ENCODE peak calls at places on chromosomes 11 and 22, in seven cellular contexts. S is GM20000, D is progenitor cell of endocrine pancreas, Z is endothelial cell of umbilical vein, H is heart right ventricle, E is AG09309, F is Caco-2. N is an unnamed sample.

GRCh38 chr11:28759311-28759710 is 651.1 kb downstream of the METTL15 start:
- DNase-seq in D (no peak), Z (peak), H (no peak), E (no peak), S (no peak), F (peak), N (no peak)

GRCh38 chr11:2585566-2586090 is 114.2 kb downstream of the KCNQ1OT1 start:
- DNase-seq in S (peak), D (no peak), E (no peak), Z (no peak), H (peak), F (no peak), N (no peak)

GRCh38 chr22:46678003-46678657 is 57.9 kb downstream of the GRAMD4 start:
- DNase-seq in E (no peak), F (no peak), D (no peak), Z (no peak), H (no peak), S (no peak), N (no peak)

GRCh38 chr11:43957571-43957970 is 15.1 kb downstream of the C11orf96 start:
- DNase-seq in H (no peak), E (no peak), F (no peak), D (no peak), Z (no peak), S (no peak), N (no peak)

GRCh38 chr11:2526808-2527381 is 82.1 kb downstream of the KCNQ1 start:
- DNase-seq in S (peak), Z (no peak), F (peak), D (no peak), E (no peak), H (peak), N (no peak)

GRCh38 chr22:46636221-46637002 is 16.2 kb downstream of the GRAMD4 start:
- DNase-seq in H (peak), D (no peak), E (no peak), F (no peak), S (no peak), Z (no peak), N (no peak)

GRCh38 chr22:35839811-35840739 is 122.4 kb downstream of the APOL5 start:
- DNase-seq in H (peak), F (peak), E (peak), S (no peak), Z (peak), D (peak), N (no peak)

GRCh38 chr22:46843691-46844297 is 81.3 kb downstream of the TBC1D22A start:
- DNase-seq in Z (no peak), E (no peak), D (no peak), H (no peak), S (no peak), F (no peak), N (no peak)

GRCh38 chr22:46640293-46640692 is 20.1 kb downstream of the GRAMD4 start:
- DNase-seq in E (no peak), D (no peak), F (no peak), S (no peak), H (no peak), Z (no peak), N (no peak)

GRCh38 chr22:24146190-24146616 is 35.1 kb upstream of the SUSD2 start:
- DNase-seq in E (peak), S (peak), F (peak), Z (no peak), H (no peak), D (no peak), N (no peak)

GRCh38 chr11:44842219-44842618 is 108.5 kb downstream of the TP53I11 start:
- DNase-seq in E (peak), S (no peak), Z (no peak), H (no peak), D (no peak), F (no peak), N (no peak)

GRCh38 chr11:68658661-68659060 is 25.7 kb upstream of the GAL start:
- DNase-seq in H (no peak), S (no peak), E (no peak), D (no peak), Z (no peak), F (no peak), N (no peak)

GRCh38 chr22:17213976-17214375 is 5.3 kb downstream of the ADA2 start:
- DNase-seq in S (no peak), E (no peak), H (peak), F (no peak), D (no peak), Z (peak), N (no peak)

GRCh38 chr22:35578836-35579575 is 38.1 kb downstream of the MB start:
- DNase-seq in H (peak), F (no peak), E (no peak), S (no peak), D (no peak), Z (no peak), N (no peak)

GRCh38 chr22:49540571-49541450 is 286.9 kb downstream of the BRD1 start:
- DNase-seq in H (no peak), S (no peak), F (no peak), Z (no peak), E (no peak), D (no peak), N (no peak)

GRCh38 chr22:41968601-41969000 is 642 bp upstream of the SEPTIN3 start:
- DNase-seq in F (no peak), D (no peak), Z (peak), S (no peak), E (no peak), H (no peak), N (no peak)

GRCh38 chr11:104442320-104442719 is 278.4 kb upstream of the PDGFD start:
- DNase-seq in E (no peak), F (no peak), D (no peak), Z (no peak), H (no peak), S (no peak), N (no peak)

GRCh38 chr22:24563246-24563645 is 7.4 kb downstream of the SNRPD3 start:
- DNase-seq in S (no peak), E (no peak), F (no peak), H (no peak), Z (no peak), D (no peak), N (no peak)

GRCh38 chr11:117334896-117335295 is 7.2 kb downstream of the CEP164 start:
- DNase-seq in E (no peak), D (no peak), H (no peak), F (no peak), S (no peak), Z (no peak), N (no peak)

GRCh38 chr11:60378359-60378758 is at the start of gene MS4A7:
- DNase-seq in D (no peak), H (peak), E (no peak), Z (no peak), S (peak), F (no peak), N (no peak)

GRCh38 chr22:41982886-41983285 is 13.6 kb downstream of the SEPTIN3 start:
- DNase-seq in E (no peak), S (no peak), F (no peak), Z (no peak), D (no peak), H (no peak), N (no peak)

GRCh38 chr11:128632151-128632791 is 44.9 kb upstream of the ETS1 start:
- DNase-seq in Z (peak), S (peak), F (peak), D (no peak), E (peak), H (no peak), N (no peak)

GRCh38 chr11:70603756-70604211 is 205.5 kb downstream of the CTTN start:
- DNase-seq in D (no peak), Z (no peak), H (no peak), S (no peak), E (no peak), F (no peak), N (no peak)

GRCh38 chr11:106156290-106156937 is 79.0 kb downstream of the AASDHPPT start:
- DNase-seq in D (no peak), F (peak), Z (peak), H (no peak), S (peak), E (peak), N (no peak)

GRCh38 chr11:15590131-15590530 is 475.4 kb downstream of the INSC start:
- DNase-seq in E (no peak), Z (no peak), F (no peak), H (no peak), S (no peak), D (no peak), N (no peak)

GRCh38 chr22:29078036-29078868 is 5.4 kb downstream of the KREMEN1 start:
- DNase-seq in S (no peak), E (no peak), F (no peak), D (no peak), H (no peak), Z (no peak), N (no peak)

GRCh38 chr11:90446207-90446606 is 223.4 kb upstream of the CHORDC1 start:
- DNase-seq in D (no peak), H (no peak), Z (no peak), F (no peak), E (no peak), S (no peak), N (no peak)

GRCh38 chr11:131600591-131600990 is 230.2 kb downstream of the NTM start:
- DNase-seq in E (no peak), S (no peak), Z (no peak), D (no peak), H (no peak), F (no peak), N (no peak)

GRCh38 chr11:16788141-16789060 is 50.0 kb downstream of the C11orf58 start:
- DNase-seq in H (peak), Z (peak), S (peak), D (peak), F (peak), E (no peak), N (peak)

GRCh38 chr22:44337658-44338004 is 24.9 kb upstream of the SHISAL1 start:
- DNase-seq in D (no peak), H (no peak), Z (no peak), S (no peak), E (no peak), F (no peak), N (no peak)

GRCh38 chr22:44336962-44337657 is 24.4 kb upstream of the SHISAL1 start:
- DNase-seq in D (no peak), Z (no peak), F (no peak), E (no peak), S (no peak), H (no peak), N (no peak)

GRCh38 chr22:44335066-44335839 is 22.5 kb upstream of the SHISAL1 start:
- DNase-seq in F (no peak), E (no peak), S (no peak), H (no peak), D (no peak), Z (no peak), N (no peak)

GRCh38 chr22:44333847-44334635 is 21.3 kb upstream of the SHISAL1 start:
- DNase-seq in D (no peak), E (no peak), Z (no peak), F (no peak), S (no peak), H (no peak), N (no peak)

GRCh38 chr22:44335903-44336803 is 23.4 kb upstream of the SHISAL1 start:
- DNase-seq in H (no peak), Z (no peak), D (no peak), S (no peak), E (no peak), F (peak), N (no peak)
- TF ChIP-seq CTCF in H (no peak), Z (no peak), D (no peak), S (no peak), E (no peak), F (peak), N (no peak)

GRCh38 chr11:133576351-133576750 is 44.0 kb upstream of the OPCML start:
- DNase-seq in S (no peak), Z (no peak), H (peak), F (no peak), E (no peak), D (no peak), N (no peak)
- TF ChIP-seq CTCF in S (no peak), Z (no peak), H (no peak), F (no peak), E (no peak), D (peak), N (peak)

GRCh38 chr11:64614927-64615326 is 23.9 kb downstream of the SLC22A12 start:
- DNase-seq in H (no peak), S (no peak), E (no peak), D (no peak), F (no peak), Z (no peak), N (no peak)

GRCh38 chr11:64619196-64619595 is 28.2 kb downstream of the SLC22A12 start:
- DNase-seq in H (no peak), E (no peak), Z (no peak), D (no peak), F (no peak), S (no peak), N (no peak)

GRCh38 chr11:64619811-64620285 is 28.8 kb downstream of the SLC22A12 start:
- DNase-seq in F (no peak), Z (peak), H (no peak), E (no peak), S (no peak), D (no peak), N (no peak)

GRCh38 chr11:64613648-64614047 is 22.6 kb downstream of the SLC22A12 start:
- DNase-seq in Z (no peak), S (no peak), D (no peak), F (no peak), H (no peak), E (no peak), N (no peak)

GRCh38 chr11:64616817-64617216 is 25.8 kb downstream of the SLC22A12 start:
- DNase-seq in D (no peak), E (no peak), S (no peak), Z (no peak), F (no peak), H (no peak), N (no peak)
- TF ChIP-seq CTCF in D (no peak), E (no peak), S (no peak), Z (no peak), F (no peak), H (no peak), N (no peak)

DNA sequence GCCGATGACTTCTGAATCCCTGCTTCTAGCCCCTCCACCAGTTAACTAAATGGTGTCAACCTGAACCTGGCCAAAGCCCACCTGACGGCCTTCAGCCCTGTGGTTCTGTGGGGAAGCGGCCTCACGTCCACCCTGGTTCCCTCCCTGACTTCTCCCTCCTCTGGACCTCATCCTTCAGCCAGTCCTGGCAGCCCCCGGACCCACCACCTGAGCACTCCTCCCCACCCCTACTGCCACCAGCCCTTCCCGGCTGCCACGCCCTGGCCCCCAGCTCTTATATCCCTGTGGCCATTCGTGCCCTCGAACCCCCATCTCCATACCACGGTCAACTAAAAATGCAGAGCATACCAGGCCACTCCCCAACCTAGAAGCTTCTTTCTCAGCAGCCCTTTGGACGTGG is 4.2 kb upstream of the MDK start:
- DNase-seq in E (no peak), F (no peak), D (no peak), H (no peak), S (no peak), Z (no peak), N (no peak)
- TF ChIP-seq CTCF in E (no peak), F (no peak), D (no peak), H (no peak), S (no peak), Z (no peak), N (no peak)

DNA sequence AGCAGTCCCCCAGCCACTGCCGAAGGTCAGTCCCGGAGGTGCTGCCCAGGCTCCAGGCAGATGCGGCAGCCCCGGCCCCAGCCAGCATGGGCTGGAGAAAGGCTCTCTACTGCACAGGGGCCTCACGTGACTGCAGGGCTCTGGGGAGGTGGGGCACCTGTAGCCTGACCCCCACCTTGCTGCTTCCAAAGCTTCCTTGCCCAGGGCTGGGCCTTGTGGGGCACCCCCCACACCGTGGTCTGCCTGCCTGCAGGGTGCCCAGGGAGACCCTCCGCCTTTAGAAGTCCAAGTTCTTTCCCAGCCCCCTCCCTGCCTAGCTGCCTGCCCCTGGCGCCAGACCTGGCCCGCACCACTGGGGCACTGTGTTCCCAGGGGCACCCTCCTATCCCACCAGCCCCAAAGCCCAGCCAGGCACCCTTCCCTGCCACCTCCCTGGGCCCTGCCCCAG is 28.4 kb upstream of the TXNRD2 start:
- DNase-seq in Z (no peak), F (no peak), S (no peak), H (no peak), E (no peak), D (no peak), N (no peak)
- TF ChIP-seq CTCF in Z (no peak), F (no peak), S (no peak), H (no peak), E (no peak), D (no peak), N (no peak)

GRCh38 chr11:65027213-65028067 is at the start of gene SNX15:
- DNase-seq in Z (peak), D (peak), H (peak), F (peak), E (peak), S (peak), N (peak)
- TF ChIP-seq CTCF in Z (peak), D (peak), H (peak), F (peak), E (peak), S (no peak), N (peak)

GRCh38 chr11:67273260-67273990 is 7.2 kb downstream of the GRK2 start:
- DNase-seq in E (no peak), H (peak), S (no peak), Z (no peak), D (no peak), F (peak), N (no peak)
- TF ChIP-seq CTCF in E (no peak), H (peak), S (no peak), Z (no peak), D (no peak), F (no peak), N (no peak)

GRCh38 chr11:115361025-115361424 is 143.2 kb downstream of the CADM1 start:
- DNase-seq in H (no peak), D (no peak), S (no peak), Z (no peak), F (no peak), E (no peak), N (no peak)

GRCh38 chr11:115357066-115357465 is 147.1 kb downstream of the CADM1 start:
- DNase-seq in Z (no peak), D (no peak), S (no peak), H (no peak), E (no peak), F (no peak), N (no peak)

GRCh38 chr11:115362997-115363396 is 141.2 kb downstream of the CADM1 start:
- DNase-seq in D (no peak), S (no peak), E (no peak), F (no peak), Z (no peak), H (no peak), N (no peak)

GRCh38 chr11:115363426-115363825 is 140.8 kb downstream of the CADM1 start:
- DNase-seq in H (no peak), E (no peak), Z (no peak), S (no peak), D (no peak), F (no peak), N (no peak)

DNA sequence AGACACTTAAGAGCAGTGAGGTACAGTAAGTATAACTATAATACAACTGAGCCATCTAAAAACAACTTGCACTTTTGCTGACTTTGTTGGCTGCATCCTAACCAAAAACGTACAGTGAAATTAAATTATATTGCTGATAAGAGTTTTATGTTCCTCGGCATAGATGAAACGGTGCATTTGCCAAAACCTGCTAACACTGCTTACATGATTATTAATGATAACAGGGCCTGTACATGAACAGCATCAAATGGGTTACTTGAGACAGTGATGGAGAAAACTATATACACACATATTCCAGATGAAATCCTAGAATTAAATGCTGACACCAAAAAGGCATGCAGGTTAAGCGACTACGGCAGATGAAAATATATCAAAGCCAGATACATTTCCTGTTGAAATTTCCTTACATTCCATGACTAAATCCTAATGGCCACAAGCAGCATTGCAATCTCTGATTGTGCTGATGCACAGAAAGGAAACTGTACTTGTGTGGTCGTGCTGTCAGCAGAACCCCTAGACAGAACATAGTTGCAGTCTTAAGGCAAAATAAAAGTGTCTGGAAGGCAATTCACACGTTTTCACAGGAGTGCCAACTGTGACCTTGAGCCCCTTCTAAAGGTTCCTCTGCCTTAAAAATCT is 143.9 kb downstream of the CADM1 start:
- DNase-seq in F (no peak), E (no peak), D (no peak), S (no peak), H (no peak), Z (no peak), N (no peak)
- TF ChIP-seq CTCF in F (peak), E (no peak), D (peak), S (no peak), H (no peak), Z (no peak), N (no peak)

DNA sequence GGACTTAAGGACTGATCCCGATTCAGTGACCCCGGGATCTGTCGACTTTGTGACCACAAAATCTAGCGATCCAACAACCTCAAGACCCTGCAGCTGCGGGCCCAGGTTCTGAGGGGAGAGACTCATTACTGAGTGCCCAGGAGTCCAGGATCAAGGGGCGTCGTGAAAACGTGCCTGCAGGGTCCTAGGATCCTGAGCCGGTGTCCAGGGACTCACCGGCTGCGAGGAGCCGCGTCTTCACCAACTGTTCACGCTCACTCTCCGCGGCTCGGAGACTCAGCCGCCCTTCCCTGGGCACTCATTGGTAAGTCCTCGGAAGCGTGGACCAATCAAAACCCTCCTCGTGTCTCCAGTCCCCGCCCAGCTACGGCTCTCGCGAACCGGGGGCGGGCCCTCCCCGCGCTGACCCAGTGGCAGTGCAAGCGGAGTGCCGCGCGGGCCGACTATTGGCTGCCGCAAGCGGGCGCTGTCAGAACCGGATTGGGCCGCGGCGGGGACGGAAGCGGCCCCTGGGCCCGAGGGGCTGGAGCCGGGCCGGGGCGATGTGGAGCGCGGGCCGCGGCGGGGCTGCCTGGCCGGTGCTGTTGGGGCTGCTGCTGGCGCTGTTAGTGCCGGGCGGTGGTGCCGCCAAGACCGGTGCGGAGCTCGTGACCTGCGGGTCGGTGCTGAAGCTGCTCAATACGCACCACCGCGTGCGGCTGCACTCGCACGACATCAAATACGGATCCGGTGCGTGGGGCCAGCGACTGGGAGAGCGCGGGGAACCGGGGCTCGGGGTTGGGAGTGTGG is at the start of gene SDF2L1:
- DNase-seq in D (peak), Z (peak), E (peak), H (peak), S (peak), F (peak), N (peak)
- TF ChIP-seq CTCF in D (no peak), Z (peak), E (no peak), H (peak), S (no peak), F (no peak), N (no peak)

N was measured in D721Med.